ENCODE peak calls at places on chromosomes 11 and 22, in five cellular contexts. K, I, C, N and H are unnamed samples.
A peak's percentile ranks its signal among the peaks of the same experiment; 100 is the strongest.

GRCh38 chr11:60357771-60358170 is 20.6 kb upstream of the MS4A7 start:
- DNase-seq in K (no peak), I (no peak), C (no peak), N (no peak), H (no peak)

GRCh38 chr11:68370211-68371111 is 58.1 kb downstream of the LRP5 start:
- DNase-seq in K (no peak), I (no peak), C (no peak), N (no peak), H (peak; percentile 48)

GRCh38 chr22:21026783-21027692 is 5.3 kb downstream of the SLC7A4 start:
- DNase-seq in K (peak; percentile 43), I (peak; percentile 68), C (peak; percentile 77), N (no peak), H (no peak)

GRCh38 chr11:16607675-16608644 is 130.5 kb upstream of the C11orf58 start:
- DNase-seq in K (peak; percentile 88), I (peak; percentile 89), C (peak; percentile 77), N (no peak), H (peak; percentile 85)

GRCh38 chr22:43722444-43722843 is 89.7 kb downstream of the EFCAB6 start:
- DNase-seq in K (no peak), I (no peak), C (no peak), N (no peak), H (no peak)

GRCh38 chr11:34234086-34234740 is 123.6 kb downstream of the ABTB2 start:
- DNase-seq in K (peak; percentile 72), I (peak; percentile 78), C (peak; percentile 58), N (peak; percentile 58), H (no peak)

GRCh38 chr11:88378422-88379066 is 41.0 kb upstream of the CTSC start:
- DNase-seq in K (no peak), I (no peak), C (no peak), N (no peak), H (no peak)

GRCh38 chr22:48486163-48486957 is 1341.3 kb downstream of the BRD1 start:
- DNase-seq in K (no peak), I (no peak), C (no peak), N (no peak), H (no peak)

GRCh38 chr11:2944953-2945756 is 15.9 kb upstream of the PHLDA2 start:
- DNase-seq in K (peak; percentile 62), I (peak; percentile 90), C (peak; percentile 96), N (no peak), H (peak; percentile 87)

GRCh38 chr11:2260491-2261364 is 9.7 kb downstream of the ASCL2 start:
- DNase-seq in K (no peak), I (no peak), C (no peak), N (no peak), H (peak; percentile 1)

GRCh38 chr22:36384766-36385400 is 2.9 kb downstream of the MYH9 start:
- DNase-seq in K (no peak), I (no peak), C (peak; percentile 50), N (no peak), H (no peak)

GRCh38 chr22:38218661-38219331 is 17.0 kb downstream of the MAFF start:
- DNase-seq in K (peak; percentile 96), I (peak; percentile 97), C (peak; percentile 95), N (no peak), H (peak; percentile 84)

GRCh38 chr22:25902402-25902801 is 160.4 kb downstream of the MYO18B start:
- DNase-seq in K (no peak), I (no peak), C (no peak), N (no peak), H (no peak)

GRCh38 chr11:48001438-48002021 is 21.2 kb downstream of the PTPRJ start:
- DNase-seq in K (no peak), I (peak; percentile 94), C (peak; percentile 65), N (peak; percentile 68), H (no peak)

GRCh38 chr22:36227396-36227795 is 11.9 kb downstream of the APOL2 start:
- DNase-seq in K (no peak), I (no peak), C (no peak), N (no peak), H (no peak)

GRCh38 chr22:26671317-26672059 is 14.1 kb downstream of the MIAT start:
- DNase-seq in K (peak; percentile 78), I (no peak), C (no peak), N (peak; percentile 70), H (peak; percentile 37)

GRCh38 chr11:12415567-12415966 is 38.2 kb downstream of the PARVA start:
- DNase-seq in K (no peak), I (no peak), C (no peak), N (no peak), H (no peak)
- H3K27ac ChIP-seq in K (no peak overlapping the region), I (peak overlapping the region; percentile 71), C (no peak overlapping the region), N (no peak overlapping the region), H (no peak overlapping the region)

DNA sequence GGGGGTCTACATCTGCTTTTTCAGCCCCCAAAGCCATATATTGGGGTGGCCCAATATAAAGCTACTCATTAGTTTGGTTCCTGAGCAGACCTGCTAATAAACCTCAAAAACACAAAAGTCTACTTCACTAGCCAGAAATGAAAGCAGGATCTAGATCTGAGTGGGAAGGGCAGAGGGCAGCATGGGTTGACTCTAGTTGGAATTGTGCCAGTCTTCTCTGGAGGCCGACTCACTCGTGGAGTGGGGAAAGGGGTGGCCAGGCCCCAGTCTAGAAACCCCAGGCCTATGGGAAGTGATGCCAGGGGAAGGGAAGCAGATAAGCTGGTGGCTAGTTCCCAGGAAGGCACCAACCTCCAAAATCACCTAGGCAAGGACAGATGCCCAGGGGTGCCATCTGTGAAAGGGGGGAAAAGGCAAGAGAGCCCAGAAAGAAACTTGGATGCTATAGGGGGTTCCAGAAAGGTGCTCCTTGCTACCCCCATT is 5.3 kb downstream of the PATZ1 start:
- DNase-seq in K (no peak), I (no peak), C (no peak), N (no peak), H (no peak)
- TF ChIP-seq CTCF in K (no peak), I (no peak), C (no peak), N (no peak), H (no peak)

DNA sequence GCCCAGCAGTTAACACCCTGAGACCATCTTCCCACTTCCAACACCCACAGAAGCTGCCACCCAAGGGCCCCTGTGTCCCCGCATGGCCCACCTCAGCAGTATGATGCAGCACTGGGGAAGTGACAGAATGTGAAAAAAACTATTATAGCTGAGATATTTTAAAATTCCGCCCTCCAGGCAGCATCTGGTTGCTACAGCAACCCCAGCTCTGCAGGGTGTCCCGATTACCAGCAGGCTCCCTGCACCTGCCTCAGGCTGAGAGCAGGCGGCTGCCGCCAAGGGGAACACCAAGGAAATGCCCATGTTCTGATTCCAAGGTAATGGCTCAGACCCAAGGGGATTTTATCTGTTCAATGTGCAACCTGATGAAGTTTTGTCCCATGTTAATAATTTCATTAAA is 10.5 kb upstream of the TMEM121B start:
- DNase-seq in K (no peak), I (no peak), C (no peak), N (no peak), H (no peak)
- H3K4me3 ChIP-seq in K (no peak overlapping the region), I (no peak overlapping the region), C (no peak overlapping the region), N (no peak overlapping the region), H (no peak overlapping the region)

GRCh38 chr11:66328036-66328306 is 8.3 kb downstream of the RIN1 start:
- DNase-seq in K (peak; percentile 27), I (no peak), C (no peak), N (no peak), H (no peak)
- H3K27ac ChIP-seq in K (no peak overlapping the region), I (peak overlapping the region; percentile 95), C (no peak overlapping the region), N (no peak overlapping the region), H (peak overlapping the region; percentile 78)

GRCh38 chr22:44906999-44907644 is 102.7 kb downstream of the PHF21B start:
- DNase-seq in K (no peak), I (no peak), C (no peak), N (no peak), H (no peak)
- TF ChIP-seq CTCF in K (no peak), I (no peak), C (no peak), N (no peak), H (no peak)